ENCODE peak calls at places on chromosomes 11 and 22, in four cellular contexts. T is endothelial cell of umbilical vein, J is heart left ventricle, H is fibroblast of lung. U is an unnamed sample.

GRCh38 chr11:77506857-77507256 is 33.0 kb upstream of the PAK1 start:
- DNase-seq in T (peak; percentile 81), J (no peak), H (peak; percentile 60), U (no peak)

GRCh38 chr22:50734343-50734771 is 3.6 kb upstream of the ACR start:
- DNase-seq in T (no peak), J (no peak), H (no peak), U (no peak)

GRCh38 chr11:99020324-99021225 is at the start of gene CNTN5:
- DNase-seq in T (no peak), J (peak; percentile 39), H (peak; percentile 20), U (peak; percentile 54)

GRCh38 chr11:22433066-22433450 is 94.9 kb downstream of the SLC17A6 start:
- DNase-seq in T (no peak), J (no peak), H (peak; percentile 78), U (no peak)

GRCh38 chr11:64164392-64165312 is 1.3 kb downstream of the MACROD1 start:
- DNase-seq in T (no peak), J (peak; percentile 75), H (no peak), U (peak; percentile 32)

GRCh38 chr11:28017816-28018215 is 90.1 kb downstream of the KIF18A start:
- DNase-seq in T (no peak), J (no peak), H (peak; percentile 49), U (no peak)

GRCh38 chr22:44793506-44794225 is 41.3 kb downstream of the ARHGAP8 start:
- DNase-seq in T (no peak), J (no peak), H (no peak), U (no peak)

GRCh38 chr11:116614306-116615210 is 158.2 kb downstream of the BUD13 start:
- DNase-seq in T (no peak), J (no peak), H (no peak), U (no peak)

GRCh38 chr11:45593992-45594391 is 71.4 kb downstream of the CHST1 start:
- DNase-seq in T (no peak), J (no peak), H (no peak), U (no peak)

GRCh38 chr11:76158394-76159302 is 47.7 kb downstream of the WNT11 start:
- DNase-seq in T (no peak), J (peak; percentile 18), H (no peak), U (no peak)
- H3K4me3 ChIP-seq in T (no peak overlapping the region), J (no peak overlapping the region), H (no peak overlapping the region), U (no peak overlapping the region)

GRCh38 chr11:61828629-61829407 is 718 bp downstream of the FADS2 start:
- DNase-seq in T (peak; percentile 59), J (peak; percentile 77), H (peak; percentile 36), U (peak; percentile 68)
- H3K4me1 ChIP-seq in T (peaks cover 51% of the 10 kb centered on the region), J (peaks cover 55% of the 10 kb centered on the region), H (peaks cover 22% of the 10 kb centered on the region), U (peaks cover 10% of the 10 kb centered on the region)

GRCh38 chr22:42881298-42881697 is 24.2 kb upstream of the ARFGAP3 start:
- DNase-seq in T (no peak), J (no peak), H (no peak), U (no peak)

GRCh38 chr22:42878561-42879305 is 21.7 kb upstream of the ARFGAP3 start:
- DNase-seq in T (no peak), J (peak; percentile 57), H (no peak), U (no peak)

GRCh38 chr22:42881982-42882656 is 25.0 kb upstream of the ARFGAP3 start:
- DNase-seq in T (no peak), J (no peak), H (no peak), U (no peak)

GRCh38 chr22:42879371-42880021 is 22.4 kb upstream of the ARFGAP3 start:
- DNase-seq in T (no peak), J (no peak), H (no peak), U (no peak)

DNA sequence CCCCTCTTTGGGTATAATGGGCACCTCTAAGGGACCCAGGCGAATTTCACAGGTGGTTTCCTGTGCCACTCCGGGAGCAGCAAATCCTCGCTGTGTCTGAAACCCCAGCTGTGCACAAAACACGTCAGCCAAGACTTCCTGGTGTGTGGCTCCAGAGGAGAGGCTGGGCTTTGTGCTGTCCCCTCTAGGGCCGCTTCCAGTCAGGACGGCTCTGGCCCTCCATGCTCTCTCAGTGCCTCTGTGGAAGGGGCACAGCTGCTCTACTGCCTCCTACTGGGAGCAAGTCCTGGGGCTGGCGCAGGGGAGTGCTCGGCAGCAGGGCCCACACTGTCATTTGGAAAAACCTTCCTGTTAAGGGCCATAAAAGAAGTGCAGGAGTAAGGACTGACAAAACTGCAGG is 23.7 kb upstream of the ARFGAP3 start:
- DNase-seq in T (no peak), J (no peak), H (no peak), U (no peak)
- H3K36me3 ChIP-seq in T (peaks cover 3% of the 10 kb centered on the region), J (no peaks in the 10 kb centered on the region), H (peaks cover 28% of the 10 kb centered on the region), U (peaks cover 18% of the 10 kb centered on the region)

DNA sequence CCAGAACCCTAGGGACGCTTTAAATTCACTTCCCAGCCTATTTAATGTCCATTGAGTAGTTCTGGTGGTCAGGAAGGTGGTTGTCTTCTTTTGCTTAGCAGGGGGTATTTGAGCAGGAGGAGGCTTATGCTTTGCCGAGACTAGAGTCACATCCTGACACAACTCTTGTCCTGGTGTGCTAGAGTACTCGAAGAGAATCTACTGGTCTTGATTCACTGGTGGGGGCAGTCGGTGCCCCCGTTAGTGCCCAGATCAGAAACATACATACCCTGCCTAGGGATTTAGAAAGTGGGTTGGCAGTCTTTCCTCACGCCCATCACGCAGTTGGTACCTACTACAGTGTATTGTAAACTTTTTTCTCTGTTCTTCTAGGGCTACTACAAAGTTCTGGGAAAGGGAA is 2.7 kb downstream of the RPL27A start:
- DNase-seq in T (no peak), J (no peak), H (no peak), U (no peak)
- H3K4me3 ChIP-seq in T (no peak overlapping the region), J (no peak overlapping the region), H (peak overlapping the region; percentile 89), U (no peak overlapping the region)

GRCh38 chr11:29256580-29256979 is 760.2 kb downstream of the KCNA4 start:
- DNase-seq in T (no peak), J (no peak), H (peak; percentile 58), U (no peak)

GRCh38 chr11:29260939-29261705 is 755.7 kb downstream of the KCNA4 start:
- DNase-seq in T (peak; percentile 66), J (no peak), H (peak; percentile 74), U (no peak)

GRCh38 chr11:29261831-29262230 is 755.0 kb downstream of the KCNA4 start:
- DNase-seq in T (no peak), J (no peak), H (no peak), U (no peak)

GRCh38 chr11:29255401-29255800 is 761.4 kb downstream of the KCNA4 start:
- DNase-seq in T (no peak), J (no peak), H (peak; percentile 41), U (peak; percentile 7)

GRCh38 chr11:29258411-29258810 is 758.4 kb downstream of the KCNA4 start:
- DNase-seq in T (no peak), J (no peak), H (no peak), U (no peak)
- H3K4me1 ChIP-seq in T (no peaks in the 10 kb centered on the region), J (no peaks in the 10 kb centered on the region), H (no peaks in the 10 kb centered on the region), U (no peaks in the 10 kb centered on the region)

GRCh38 chr22:47219789-47220188 is 457.3 kb downstream of the TBC1D22A start:
- DNase-seq in T (no peak), J (no peak), H (no peak), U (no peak)

GRCh38 chr22:47225080-47225930 is 462.9 kb downstream of the TBC1D22A start:
- DNase-seq in T (no peak), J (no peak), H (no peak), U (no peak)

GRCh38 chr22:47221840-47222615 is 459.6 kb downstream of the TBC1D22A start:
- DNase-seq in T (peak; percentile 2), J (no peak), H (no peak), U (no peak)

GRCh38 chr22:47218671-47219070 is 456.2 kb downstream of the TBC1D22A start:
- DNase-seq in T (no peak), J (no peak), H (no peak), U (no peak)

DNA sequence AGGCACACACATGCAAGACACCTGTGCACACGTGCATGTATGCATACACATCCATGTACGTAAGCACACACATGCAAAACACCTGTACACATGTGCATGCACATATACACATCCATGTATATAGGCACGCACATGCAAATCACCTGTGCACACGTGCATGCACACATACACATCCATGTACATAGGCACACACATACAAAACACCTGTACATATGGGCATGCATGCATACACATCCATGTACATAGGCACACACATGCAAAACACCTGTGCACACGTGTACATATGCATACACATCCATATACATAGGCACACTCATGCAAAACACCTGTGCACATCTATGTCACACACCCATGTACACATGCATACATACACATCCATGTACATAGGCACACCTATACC is 458.3 kb downstream of the TBC1D22A start:
- DNase-seq in T (no peak), J (no peak), H (no peak), U (no peak)
- H3K36me3 ChIP-seq in T (no peaks in the 10 kb centered on the region), J (no peaks in the 10 kb centered on the region), H (no peaks in the 10 kb centered on the region), U (no peaks in the 10 kb centered on the region)

GRCh38 chr11:74736031-74736430 is 4.8 kb upstream of the CHRDL2 start:
- DNase-seq in T (no peak), J (no peak), H (no peak), U (no peak)

GRCh38 chr11:74731301-74732094 is at the start of gene CHRDL2:
- DNase-seq in T (no peak), J (no peak), H (peak; percentile 43), U (peak; percentile 60)

GRCh38 chr11:74739546-74740270 is 8.5 kb upstream of the CHRDL2 start:
- DNase-seq in T (peak; percentile 64), J (no peak), H (peak; percentile 45), U (peak; percentile 79)

GRCh38 chr11:74730601-74731260 is 495 bp downstream of the CHRDL2 start:
- DNase-seq in T (no peak), J (no peak), H (no peak), U (no peak)

GRCh38 chr11:74735566-74735965 is 4.3 kb upstream of the CHRDL2 start:
- DNase-seq in T (no peak), J (no peak), H (no peak), U (no peak)
- H3K4me3 ChIP-seq in T (no peak overlapping the region), J (no peak overlapping the region), H (no peak overlapping the region), U (no peak overlapping the region)